ENCODE peak calls at places on chromosome 1, in seven cellular contexts. Y is cardiac fibroblast, F is kidney epithelial cell, U is testis, D is retinal pigment epithelial cell, W is colonic mucosa, P is psoas muscle. N is an unnamed sample.

GRCh38 chr1:37556712-37557196 is at the start of gene DNALI1:
- DNase-seq in Y (peak), F (peak), U (peak), D (peak), W (peak), P (peak), N (peak)

GRCh38 chr1:46575300-46575699 is 23.9 kb upstream of the KNCN start:
- DNase-seq in Y (no peak), F (no peak), U (no peak), D (no peak), W (no peak), P (no peak), N (no peak)

GRCh38 chr1:119410977-119411376 is 4.0 kb upstream of the HSD3B2 start:
- DNase-seq in Y (peak), F (no peak), U (no peak), D (no peak), W (no peak), P (no peak), N (no peak)

GRCh38 chr1:53134961-53135734 is 7.3 kb downstream of the SLC1A7 start:
- DNase-seq in Y (peak), F (no peak), U (no peak), D (peak), W (peak), P (no peak), N (no peak)

GRCh38 chr1:115555446-115555845 is 86.3 kb upstream of the VANGL1 start:
- DNase-seq in Y (peak), F (no peak), U (no peak), D (no peak), W (no peak), P (no peak), N (no peak)

GRCh38 chr1:213686003-213686582 is 301.7 kb upstream of the PROX1 start:
- DNase-seq in Y (no peak), F (no peak), U (no peak), D (no peak), W (no peak), P (no peak), N (no peak)

GRCh38 chr1:15189692-15190321 is 36.3 kb downstream of the TMEM51 start:
- DNase-seq in Y (no peak), F (no peak), U (no peak), D (no peak), W (peak), P (no peak), N (no peak)

GRCh38 chr1:76919123-76919522 is 51.8 kb downstream of the ST6GALNAC5 start:
- DNase-seq in Y (no peak), F (no peak), U (no peak), D (no peak), W (no peak), P (no peak), N (no peak)

GRCh38 chr1:46262508-46262907 is 14.9 kb downstream of the RAD54L start:
- DNase-seq in Y (no peak), F (no peak), U (no peak), D (no peak), W (no peak), P (no peak), N (no peak)

GRCh38 chr1:110006516-110006915 is 22.0 kb downstream of the AHCYL1 start:
- DNase-seq in Y (no peak), F (no peak), U (no peak), D (no peak), W (no peak), P (no peak), N (no peak)

GRCh38 chr1:227390525-227390924 is 72.2 kb upstream of the CDC42BPA start:
- DNase-seq in Y (peak), F (no peak), U (no peak), D (no peak), W (no peak), P (no peak), N (no peak)

GRCh38 chr1:240044620-240045019 is 47.1 kb upstream of the FMN2 start:
- DNase-seq in Y (no peak), F (no peak), U (no peak), D (no peak), W (no peak), P (no peak), N (no peak)
- H3K4me3 ChIP-seq in Y (no peak), F (no peak), U (no peak), D (no peak), W (no peak), P (no peak), N (no peak)

GRCh38 chr1:74766579-74766978 is 33.6 kb downstream of the TYW3 start:
- DNase-seq in Y (peak), F (no peak), U (no peak), D (no peak), W (no peak), P (no peak), N (no peak)
- H3K4me3 ChIP-seq in Y (no peak), F (no peak), U (no peak), D (no peak), W (no peak), P (no peak), N (no peak)

GRCh38 chr1:235835226-235835625 is 31.5 kb downstream of the LYST start:
- DNase-seq in Y (peak), F (no peak), U (peak), D (no peak), W (peak), P (peak), N (peak)
- H3K4me3 ChIP-seq in Y (no peak), F (no peak), U (no peak), D (no peak), W (no peak), P (peak), N (no peak)

DNA sequence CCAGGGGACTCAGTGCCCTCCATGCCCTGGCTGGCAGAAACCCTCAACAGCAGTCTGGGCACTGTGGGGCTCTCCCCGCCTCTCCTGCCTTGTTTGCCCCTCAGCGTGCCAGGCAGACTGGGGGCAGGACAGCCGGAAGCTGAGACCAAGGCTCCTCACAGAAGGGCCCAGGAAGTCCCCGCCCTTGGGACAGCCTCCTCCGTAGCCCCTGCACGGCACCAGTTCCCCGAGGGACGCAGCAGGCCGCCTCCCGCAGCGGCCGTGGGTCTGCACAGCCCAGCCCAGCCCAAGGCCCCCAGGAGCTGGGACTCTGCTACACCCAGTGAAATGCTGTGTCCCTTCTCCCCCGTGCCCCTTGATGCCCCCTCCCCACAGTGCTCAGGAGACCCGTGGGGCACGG is 2.8 kb upstream of the TAS1R3 start:
- DNase-seq in Y (no peak), F (no peak), U (no peak), D (no peak), W (no peak), P (no peak), N (no peak)
- H3K4me3 ChIP-seq in Y (no peak), F (no peak), U (no peak), D (no peak), W (no peak), P (no peak), N (no peak)

GRCh38 chr1:168224991-168225390 is 813 bp upstream of the SFT2D2 start:
- DNase-seq in Y (no peak), F (no peak), U (no peak), D (no peak), W (no peak), P (no peak), N (no peak)
- H3K4me3 ChIP-seq in Y (no peak), F (no peak), U (no peak), D (no peak), W (no peak), P (peak), N (no peak)

DNA sequence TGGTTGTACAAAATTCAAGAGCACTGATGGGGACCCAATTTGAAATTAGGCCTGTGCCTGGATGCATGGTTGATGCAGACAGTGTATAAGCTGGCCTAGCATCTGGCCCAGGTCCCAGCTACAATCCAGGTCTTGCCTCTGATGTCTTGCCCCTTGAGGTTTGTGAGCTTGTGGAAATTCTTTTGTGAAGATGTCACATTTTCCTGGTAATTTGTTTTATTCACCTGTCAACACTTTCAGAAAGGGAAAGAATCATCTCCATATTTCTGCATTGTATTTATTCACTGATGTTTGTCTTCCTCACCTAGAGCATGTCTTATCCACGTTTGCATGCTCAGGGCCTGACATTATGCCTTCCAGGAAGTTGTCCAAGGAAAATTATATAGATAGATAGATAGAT is 166.5 kb downstream of the URB2 start:
- DNase-seq in Y (no peak), F (no peak), U (no peak), D (no peak), W (no peak), P (no peak), N (no peak)
- H3K4me3 ChIP-seq in Y (no peak), F (no peak), U (no peak), D (no peak), W (no peak), P (no peak), N (no peak)

N was measured in thyroid gland.